ENCODE peak calls at places on chromosome 11, in ten cellular contexts. Q is chondrocyte; E is fibroblast of mammary gland; I is cardiac muscle cell; C is CD4-positive, alpha-beta T cell; J is ascending aorta; G is lower lobe of right lung; B is thoracic aorta; R is nephron progenitor cell; Y is A549. F is an unnamed sample.

GRCh38 chr11:60803273-60803936 is 18.3 kb downstream of the MS4A10 start:
- DNase-seq in Q (peak; percentile 8), G (no peak), J (no peak), C (no peak), E (no peak), R (no peak), B (no peak), Y (no peak), I (no peak), F (no peak)

GRCh38 chr11:74462009-74462408 is 5.3 kb downstream of the KCNE3 start:
- DNase-seq in E (peak; percentile 30), Q (no peak), C (no peak), B (peak; percentile 16), J (peak; percentile 82), R (no peak), I (no peak), G (peak; percentile 93), Y (no peak), F (peak; percentile 44)

GRCh38 chr11:46738887-46739286 is 19.9 kb downstream of the F2 start:
- DNase-seq in C (no peak), I (no peak), E (no peak), G (no peak), R (no peak), B (no peak), J (no peak), Y (no peak), Q (peak; percentile 33), F (no peak)

GRCh38 chr11:134656861-134657540 is 245.0 kb upstream of the B3GAT1 start:
- DNase-seq in R (no peak), I (no peak), Y (no peak), E (no peak), J (peak; percentile 52), B (no peak), C (no peak), Q (no peak), G (no peak), F (no peak)

GRCh38 chr11:77411238-77411637 is 62.7 kb downstream of the PAK1 start:
- DNase-seq in Y (peak; percentile 11), R (peak; percentile 10), E (peak; percentile 20), G (peak; percentile 64), B (peak; percentile 2), Q (no peak), I (peak; percentile 9), J (no peak), C (no peak), F (peak; percentile 23)

GRCh38 chr11:75554258-75555022 is 7.6 kb upstream of the SERPINH1 start:
- DNase-seq in B (peak; percentile 89), I (peak; percentile 92), Q (peak; percentile 99), G (peak; percentile 79), C (no peak), J (peak; percentile 98), R (peak; percentile 63), Y (no peak), E (peak; percentile 100), F (peak; percentile 75)

GRCh38 chr11:45405916-45406670 is 120.0 kb upstream of the SYT13 start:
- DNase-seq in B (no peak), Y (peak; percentile 13), R (no peak), Q (no peak), J (no peak), E (peak; percentile 49), G (no peak), I (no peak), C (no peak), F (peak; percentile 27)

GRCh38 chr11:57240757-57241156 is 3.7 kb upstream of the APLNR start:
- DNase-seq in G (no peak), E (no peak), I (peak; percentile 13), Q (no peak), C (no peak), Y (no peak), B (no peak), R (peak; percentile 31), J (no peak), F (no peak)

GRCh38 chr11:888290-889212 is 22.1 kb downstream of the CHID1 start:
- DNase-seq in C (no peak), E (no peak), Y (no peak), R (no peak), J (no peak), I (no peak), B (no peak), G (no peak), Q (no peak), F (no peak)

GRCh38 chr11:35146074-35146521 is 7.1 kb downstream of the CD44 start:
- DNase-seq in E (no peak), B (no peak), Y (no peak), C (no peak), J (no peak), G (no peak), I (no peak), R (no peak), Q (no peak), F (peak; percentile 82)

GRCh38 chr11:63837719-63838118 is 1.2 kb upstream of the MARK2 start:
- DNase-seq in I (no peak), G (peak; percentile 66), Y (no peak), B (no peak), J (no peak), R (no peak), E (no peak), Q (peak; percentile 30), C (no peak), F (no peak)

GRCh38 chr11:69881467-69882269 is 62.5 kb upstream of the FGF3 start:
- DNase-seq in Q (peak; percentile 79), R (peak; percentile 57), G (peak; percentile 36), E (no peak), J (no peak), C (no peak), Y (no peak), B (no peak), I (peak; percentile 38), F (no peak)

GRCh38 chr11:132427611-132428010 is 1057.2 kb downstream of the NTM start:
- DNase-seq in J (no peak), G (no peak), E (no peak), B (no peak), Y (no peak), I (no peak), C (no peak), R (no peak), Q (no peak), F (no peak)

GRCh38 chr11:59271247-59271755 is 58.6 kb upstream of the MPEG1 start:
- DNase-seq in Y (no peak), E (no peak), Q (no peak), G (no peak), C (no peak), B (no peak), J (no peak), I (no peak), R (no peak), F (no peak)

GRCh38 chr11:15327786-15328231 is 213.1 kb downstream of the INSC start:
- DNase-seq in Y (peak; percentile 39), I (peak; percentile 80), R (peak; percentile 81), G (peak; percentile 52), C (no peak), Q (no peak), J (no peak), E (peak; percentile 16), B (no peak), F (peak; percentile 62)

GRCh38 chr11:19117760-19118097 is 761 bp downstream of the ZDHHC13 start:
- DNase-seq in G (no peak), Q (no peak), C (no peak), B (no peak), R (no peak), E (peak; percentile 17), Y (no peak), J (no peak), I (no peak), F (no peak)

GRCh38 chr11:19121646-19122045 is 4.7 kb downstream of the ZDHHC13 start:
- DNase-seq in R (no peak), Q (no peak), I (no peak), G (no peak), B (no peak), E (no peak), Y (no peak), C (no peak), J (no peak), F (no peak)

GRCh38 chr11:19116315-19116970 is 525 bp upstream of the ZDHHC13 start:
- DNase-seq in J (no peak), G (no peak), Q (no peak), I (no peak), C (peak; percentile 2), R (no peak), B (no peak), E (no peak), Y (no peak), F (no peak)

GRCh38 chr11:19111809-19112208 is 5.2 kb upstream of the ZDHHC13 start:
- DNase-seq in Y (no peak), B (no peak), E (no peak), R (no peak), C (no peak), G (no peak), Q (no peak), I (no peak), J (no peak), F (no peak)

GRCh38 chr11:19116971-19117759 is at the start of gene ZDHHC13:
- DNase-seq in Y (peak; percentile 91), E (peak; percentile 68), I (peak; percentile 94), G (peak; percentile 96), C (peak; percentile 84), Q (peak; percentile 95), R (peak; percentile 97), B (peak; percentile 54), J (peak; percentile 93), F (peak; percentile 94)
- TF ChIP-seq CTCF in Y (peak; percentile 51), E (peak; percentile 26), I (peak; percentile 55), G (peak; percentile 29), C (no peak), Q (peak; percentile 78), R (peak; percentile 19), B (no peak), J (no peak), F (peak; percentile 34)

GRCh38 chr11:68314203-68314885 is 2.0 kb downstream of the LRP5 start:
- DNase-seq in R (no peak), B (no peak), J (no peak), E (no peak), G (no peak), C (no peak), Y (peak; percentile 52), I (peak; percentile 19), Q (no peak), F (peak; percentile 16)
- TF ChIP-seq CTCF in R (no peak), B (no peak), J (no peak), E (no peak), G (no peak), C (no peak), Y (no peak), I (no peak), Q (no peak), F (no peak)

GRCh38 chr11:121864660-121865059 is 251.4 kb downstream of the BLID start:
- DNase-seq in C (no peak), E (no peak), R (no peak), Y (no peak), B (no peak), J (no peak), G (no peak), Q (no peak), I (no peak), F (no peak)
- TF ChIP-seq CTCF in C (no peak), E (peak; percentile 10), R (no peak), Y (no peak), B (no peak), J (no peak), G (no peak), Q (peak; percentile 26), I (peak; percentile 5), F (no peak)

DNA sequence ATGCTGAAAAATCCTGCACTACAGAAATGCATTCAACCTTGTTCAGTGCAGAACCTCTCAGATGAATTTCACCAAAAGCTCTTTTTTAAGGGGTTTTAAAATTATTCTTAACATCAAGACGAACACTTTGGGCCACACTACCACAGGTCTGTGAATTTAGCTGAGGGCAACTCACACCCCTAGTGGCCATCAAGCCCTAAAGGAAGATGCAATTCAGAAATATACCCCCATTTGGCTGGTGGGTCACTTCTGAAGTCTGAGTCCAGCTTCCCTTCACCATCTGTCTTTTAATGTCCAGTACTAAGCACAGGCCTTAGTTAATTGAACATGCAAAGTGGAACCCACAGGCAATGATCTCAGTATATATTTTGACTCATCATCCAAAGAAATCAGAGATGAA is 50.5 kb downstream of the FAM76B start:
- DNase-seq in J (no peak), B (no peak), R (no peak), I (no peak), G (no peak), C (no peak), Q (no peak), Y (no peak), E (no peak), F (no peak)
- TF ChIP-seq CTCF in J (no peak), B (no peak), R (no peak), I (no peak), G (no peak), C (no peak), Q (peak; percentile 40), Y (no peak), E (peak; percentile 26), F (no peak)